ENCODE peak calls at places on chromosomes 5 and 9, in nine cellular contexts. P, G, X, Y, Z, S, V, T and Q are unnamed samples.

GRCh38 chr5:175848676-175849075 is 22.7 kb upstream of the CPLX2 start:
- DNase-seq in P (no peak), G (no peak), X (no peak), Y (no peak), Z (no peak), S (no peak), V (no peak), T (no peak), Q (no peak)

GRCh38 chr9:120186276-120186675 is 393.7 kb downstream of the CDK5RAP2 start:
- DNase-seq in P (no peak), G (no peak), X (no peak), Y (no peak), Z (no peak), S (no peak), V (no peak), T (no peak), Q (no peak)

GRCh38 chr9:88065609-88066008 is 72.7 kb downstream of the SPATA31C2 start:
- DNase-seq in P (no peak), G (no peak), X (no peak), Y (no peak), Z (no peak), S (no peak), V (no peak), T (no peak), Q (no peak)

GRCh38 chr5:17315710-17316221 is 98.3 kb downstream of the BASP1 start:
- DNase-seq in P (no peak), G (no peak), X (no peak), Y (peak), Z (no peak), S (no peak), V (peak), T (peak), Q (no peak)

GRCh38 chr5:108084105-108084504 is 297.8 kb downstream of the FBXL17 start:
- DNase-seq in P (no peak), G (no peak), X (no peak), Y (no peak), Z (no peak), S (no peak), V (peak), T (no peak), Q (no peak)

GRCh38 chr9:33467526-33467925 is 6.2 kb downstream of the NOL6 start:
- DNase-seq in P (no peak), G (no peak), X (no peak), Y (no peak), Z (no peak), S (no peak), V (no peak), T (no peak), Q (no peak)

GRCh38 chr5:98492258-98492657 is 281.2 kb upstream of the RGMB start:
- DNase-seq in P (no peak), G (no peak), X (no peak), Y (no peak), Z (no peak), S (no peak), V (no peak), T (no peak), Q (no peak)

GRCh38 chr9:119853126-119853525 is 483.9 kb upstream of the BRINP1 start:
- DNase-seq in P (no peak), G (no peak), X (no peak), Y (no peak), Z (no peak), S (no peak), V (no peak), T (no peak), Q (no peak)

GRCh38 chr5:119274767-119275130 is 81.1 kb upstream of the TNFAIP8 start:
- DNase-seq in P (no peak), G (no peak), X (no peak), Y (peak), Z (no peak), S (no peak), V (peak), T (peak), Q (no peak)

GRCh38 chr5:137516251-137516797 is 17.2 kb upstream of the SPOCK1 start:
- DNase-seq in P (no peak), G (no peak), X (no peak), Y (no peak), Z (no peak), S (no peak), V (no peak), T (no peak), Q (no peak)

GRCh38 chr9:115524467-115525059 is 406.6 kb upstream of the TNC start:
- DNase-seq in P (no peak), G (peak), X (no peak), Y (peak), Z (no peak), S (no peak), V (peak), T (peak), Q (no peak)

GRCh38 chr5:160342413-160342941 is 27.9 kb downstream of the C1QTNF2 start:
- DNase-seq in P (no peak), G (no peak), X (no peak), Y (peak), Z (no peak), S (no peak), V (peak), T (peak), Q (no peak)

GRCh38 chr5:1594336-1595106 is 70.8 kb upstream of the LPCAT1 start:
- DNase-seq in P (peak), G (peak), X (peak), Y (peak), Z (peak), S (peak), V (no peak), T (peak), Q (peak)
- TF ChIP-seq CTCF in P (peak), G (no peak), X (no peak), Y (peak), Z (peak), S (peak), V (no peak), T (peak), Q (peak)

DNA sequence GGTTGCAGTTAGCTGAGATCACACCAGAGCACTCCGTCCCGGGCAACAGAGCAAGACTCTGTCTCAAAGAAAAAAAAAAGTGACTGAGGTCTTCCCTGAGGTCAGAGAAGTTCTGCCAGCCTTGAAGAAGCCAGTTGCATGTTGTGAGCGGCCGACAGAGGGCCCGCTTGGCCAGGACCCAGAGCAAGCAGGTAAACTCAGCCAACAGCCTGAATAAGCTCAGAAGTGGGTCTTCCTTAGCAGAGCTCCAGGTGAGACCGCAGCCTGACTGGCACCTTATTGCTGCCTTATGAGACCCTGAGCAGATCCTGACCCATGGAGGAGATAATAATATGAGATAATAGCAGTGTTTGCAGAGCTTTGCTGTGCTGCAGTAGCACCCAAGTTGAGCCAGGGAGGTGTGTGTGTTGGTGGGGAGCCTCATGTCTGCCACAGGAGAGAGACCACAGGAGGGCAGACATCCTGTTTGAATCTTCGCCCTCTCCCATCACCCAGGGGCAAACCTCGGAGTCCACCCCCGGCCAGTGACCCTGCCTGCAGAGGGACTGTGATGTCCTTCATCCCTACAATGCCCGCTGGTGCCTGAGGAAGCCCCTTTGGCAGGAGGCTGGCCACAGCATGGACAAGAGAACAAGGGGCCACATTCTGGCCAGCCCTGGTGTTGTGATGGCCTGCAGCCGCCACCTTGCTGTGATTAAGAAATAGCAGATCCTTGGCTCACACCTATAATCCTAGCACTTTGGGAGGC is 10.8 kb upstream of the BARX1 start:
- DNase-seq in P (peak), G (no peak), X (no peak), Y (no peak), Z (no peak), S (no peak), V (no peak), T (no peak), Q (no peak)
- TF ChIP-seq CTCF in P (no peak), G (no peak), X (no peak), Y (no peak), Z (no peak), S (no peak), V (no peak), T (peak), Q (peak)

GRCh38 chr9:757246-757881 is 84.1 kb upstream of the DMRT1 start:
- DNase-seq in P (peak), G (peak), X (no peak), Y (peak), Z (no peak), S (no peak), V (peak), T (peak), Q (no peak)
- TF ChIP-seq CTCF in P (no peak), G (peak), X (peak), Y (peak), Z (no peak), S (peak), V (peak), T (peak), Q (peak)

DNA sequence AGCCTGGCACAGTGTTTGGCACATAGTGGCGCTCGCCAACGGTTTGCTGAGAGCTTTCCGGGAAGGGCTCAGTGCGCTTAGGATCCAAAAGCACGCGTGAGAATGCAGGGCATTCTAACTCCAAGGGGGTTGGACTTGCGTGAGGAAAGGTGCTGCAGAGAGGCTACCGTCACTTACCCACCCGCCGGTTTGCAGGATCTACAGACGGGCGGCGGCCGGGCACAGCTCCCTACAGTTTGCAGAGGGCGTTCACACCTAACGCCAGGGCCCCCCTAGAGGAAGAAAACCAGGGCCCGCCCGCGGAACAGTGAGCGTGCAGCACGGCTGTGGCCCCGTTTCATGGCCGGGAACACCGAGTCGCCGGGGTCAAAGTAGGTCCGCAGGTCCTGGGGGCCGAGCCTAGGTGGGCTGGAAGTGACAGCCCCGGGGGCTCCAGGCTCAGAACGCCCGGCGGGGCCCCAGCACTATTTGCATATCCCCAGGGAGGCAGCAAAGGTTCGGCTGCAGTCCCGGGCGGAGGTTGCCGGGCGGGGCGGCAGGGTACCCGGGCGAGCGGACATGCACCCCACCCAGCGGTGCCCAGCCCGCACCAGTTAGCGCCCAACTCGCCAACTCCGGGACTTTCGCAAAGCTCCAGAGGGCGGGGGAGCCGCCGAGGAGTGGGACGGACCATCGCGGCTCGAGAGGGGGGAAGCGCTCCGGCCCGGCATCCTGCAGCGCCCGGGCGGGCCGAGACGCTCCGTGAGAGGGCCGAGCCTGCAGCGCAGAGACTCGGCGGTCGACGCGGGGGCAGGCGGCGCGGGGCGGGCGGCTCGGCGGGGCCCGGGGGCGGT is 498 bp upstream of the GALNT10 start:
- DNase-seq in P (peak), G (peak), X (peak), Y (peak), Z (peak), S (peak), V (peak), T (peak), Q (peak)
- TF ChIP-seq CTCF in P (peak), G (no peak), X (no peak), Y (peak), Z (peak), S (peak), V (peak), T (peak), Q (peak)

DNA sequence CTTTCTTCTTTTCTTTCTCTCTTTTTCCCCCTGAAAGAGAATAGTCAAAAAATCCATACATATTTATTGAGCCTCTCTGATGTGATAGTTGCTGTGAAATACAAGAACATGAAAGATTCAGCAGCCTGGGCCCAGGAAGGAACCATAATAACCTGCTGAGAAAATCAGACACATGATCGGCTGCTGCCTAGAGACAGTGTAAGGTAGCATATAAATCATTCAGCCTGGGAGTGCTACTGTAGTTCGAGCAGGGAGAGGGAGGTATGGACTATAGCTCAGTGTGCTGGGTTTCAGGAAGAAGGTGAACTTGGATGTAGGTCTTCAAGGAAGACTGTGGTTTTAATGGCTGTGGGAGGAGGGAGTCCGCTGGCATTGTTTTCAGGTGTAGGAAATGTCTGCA is 469.1 kb downstream of the RAB3C start:
- DNase-seq in P (no peak), G (no peak), X (no peak), Y (no peak), Z (no peak), S (no peak), V (no peak), T (no peak), Q (no peak)
- TF ChIP-seq CTCF in P (no peak), G (no peak), X (no peak), Y (no peak), Z (no peak), S (no peak), V (no peak), T (no peak), Q (no peak)

GRCh38 chr9:90770927-90771326 is 30.7 kb upstream of the SYK start:
- DNase-seq in P (no peak), G (no peak), X (no peak), Y (no peak), Z (no peak), S (no peak), V (no peak), T (no peak), Q (no peak)

GRCh38 chr9:90774682-90775081 is 26.9 kb upstream of the SYK start:
- DNase-seq in P (no peak), G (no peak), X (no peak), Y (no peak), Z (no peak), S (no peak), V (no peak), T (no peak), Q (no peak)

GRCh38 chr9:90772381-90772780 is 29.2 kb upstream of the SYK start:
- DNase-seq in P (no peak), G (no peak), X (no peak), Y (no peak), Z (no peak), S (no peak), V (no peak), T (no peak), Q (no peak)

GRCh38 chr9:90775657-90776056 is 26.0 kb upstream of the SYK start:
- DNase-seq in P (no peak), G (no peak), X (no peak), Y (no peak), Z (no peak), S (no peak), V (no peak), T (no peak), Q (no peak)

DNA sequence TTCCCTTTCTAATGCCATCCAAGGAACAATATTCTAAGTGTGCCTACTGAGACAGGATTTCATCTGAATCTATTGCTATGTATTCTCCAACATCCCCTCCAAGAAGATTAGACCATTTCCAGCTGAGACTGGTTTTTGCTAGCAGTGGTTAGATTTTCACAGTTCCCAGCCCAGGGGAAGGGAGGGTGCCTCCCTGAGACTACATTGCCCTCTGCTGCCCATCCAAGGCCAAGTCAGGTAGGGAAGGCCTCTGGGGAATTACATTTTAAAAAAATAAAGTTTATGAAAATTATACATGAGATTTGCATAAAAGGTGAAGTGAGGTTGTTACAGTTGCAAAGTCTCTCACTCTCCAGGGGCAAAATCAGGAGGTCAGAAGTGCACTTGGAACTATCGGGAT is 28.0 kb upstream of the SYK start:
- DNase-seq in P (no peak), G (no peak), X (no peak), Y (no peak), Z (no peak), S (no peak), V (no peak), T (no peak), Q (no peak)
- TF ChIP-seq CTCF in P (no peak), G (no peak), X (no peak), Y (peak), Z (no peak), S (no peak), V (peak), T (peak), Q (peak)

GRCh38 chr9:130417602-130418001 is 27.2 kb upstream of the ASS1 start:
- DNase-seq in P (no peak), G (no peak), X (no peak), Y (no peak), Z (no peak), S (no peak), V (no peak), T (no peak), Q (no peak)
- TF ChIP-seq CTCF in P (no peak), G (no peak), X (no peak), Y (no peak), Z (no peak), S (no peak), V (no peak), T (peak), Q (no peak)